ENCODE peak calls at places on chromosome 7, in seven cellular contexts. One of them, this sample, is unnamed.

GRCh38 chr7:44382459-44383300 is 57.3 kb upstream of the CAMK2B start:
- DNase-seq in body of pancreas: peak; percentile 6
- DNase-seq in uterus: no peak
- DNase-seq in IMR-90: peak; percentile 43
- DNase-seq in gastrocnemius medialis: no peak
- DNase-seq in psoas muscle: no peak
- DNase-seq in Peyer's patch: no peak
- DNase-seq in this sample: no peak

GRCh38 chr7:116432517-116432916 is 67.0 kb upstream of the CAV2 start:
- DNase-seq in uterus: no peak
- DNase-seq in gastrocnemius medialis: no peak
- DNase-seq in psoas muscle: no peak
- DNase-seq in IMR-90: no peak
- DNase-seq in Peyer's patch: no peak
- DNase-seq in body of pancreas: no peak
- DNase-seq in this sample: no peak

GRCh38 chr7:158816995-158817394 is 12.3 kb downstream of the ESYT2 start:
- DNase-seq in body of pancreas: no peak
- DNase-seq in IMR-90: no peak
- DNase-seq in gastrocnemius medialis: no peak
- DNase-seq in psoas muscle: no peak
- DNase-seq in uterus: no peak
- DNase-seq in Peyer's patch: no peak
- DNase-seq in this sample: peak; percentile 41

GRCh38 chr7:30525409-30525808 is 20.8 kb upstream of the GGCT start:
- DNase-seq in uterus: no peak
- DNase-seq in body of pancreas: no peak
- DNase-seq in IMR-90: no peak
- DNase-seq in psoas muscle: no peak
- DNase-seq in gastrocnemius medialis: no peak
- DNase-seq in Peyer's patch: no peak
- DNase-seq in this sample: no peak

GRCh38 chr7:36309301-36309700 is 80.4 kb upstream of the ANLN start:
- DNase-seq in uterus: no peak
- DNase-seq in gastrocnemius medialis: no peak
- DNase-seq in Peyer's patch: no peak
- DNase-seq in IMR-90: no peak
- DNase-seq in body of pancreas: peak; percentile 6
- DNase-seq in psoas muscle: no peak
- DNase-seq in this sample: no peak

GRCh38 chr7:140723002-140723401 is 26.5 kb downstream of the NDUFB2 start:
- DNase-seq in psoas muscle: no peak
- DNase-seq in IMR-90: no peak
- DNase-seq in body of pancreas: no peak
- DNase-seq in uterus: no peak
- DNase-seq in gastrocnemius medialis: no peak
- DNase-seq in Peyer's patch: peak; percentile 24
- DNase-seq in this sample: peak; percentile 26

GRCh38 chr7:73969991-73970390 is 58.0 kb upstream of the ELN start:
- DNase-seq in body of pancreas: no peak
- DNase-seq in Peyer's patch: no peak
- DNase-seq in uterus: no peak
- DNase-seq in IMR-90: no peak
- DNase-seq in gastrocnemius medialis: no peak
- DNase-seq in psoas muscle: no peak
- DNase-seq in this sample: no peak

GRCh38 chr7:86558680-86559079 is 85.0 kb upstream of the GRM3 start:
- DNase-seq in IMR-90: no peak
- DNase-seq in Peyer's patch: no peak
- DNase-seq in uterus: no peak
- DNase-seq in body of pancreas: no peak
- DNase-seq in psoas muscle: no peak
- DNase-seq in gastrocnemius medialis: no peak
- DNase-seq in this sample: no peak

GRCh38 chr7:121931149-121931922 is 58.4 kb downstream of the PTPRZ1 start:
- DNase-seq in IMR-90: no peak
- DNase-seq in uterus: no peak
- DNase-seq in psoas muscle: no peak
- DNase-seq in gastrocnemius medialis: no peak
- DNase-seq in Peyer's patch: no peak
- DNase-seq in body of pancreas: no peak
- DNase-seq in this sample: no peak

GRCh38 chr7:36589391-36589790 is 134.9 kb downstream of the AOAH start:
- DNase-seq in body of pancreas: no peak
- DNase-seq in gastrocnemius medialis: no peak
- DNase-seq in Peyer's patch: no peak
- DNase-seq in uterus: no peak
- DNase-seq in IMR-90: no peak
- DNase-seq in psoas muscle: no peak
- DNase-seq in this sample: no peak

GRCh38 chr7:34652784-34653183 is 5.2 kb upstream of the NPSR1 start:
- DNase-seq in body of pancreas: no peak
- DNase-seq in IMR-90: no peak
- DNase-seq in uterus: no peak
- DNase-seq in psoas muscle: no peak
- DNase-seq in gastrocnemius medialis: no peak
- DNase-seq in Peyer's patch: no peak
- DNase-seq in this sample: no peak

GRCh38 chr7:100024020-100024619 is 8.7 kb downstream of the ZKSCAN1 start:
- DNase-seq in body of pancreas: no peak
- DNase-seq in gastrocnemius medialis: no peak
- DNase-seq in psoas muscle: no peak
- DNase-seq in IMR-90: no peak
- DNase-seq in Peyer's patch: no peak
- DNase-seq in uterus: no peak
- DNase-seq in this sample: no peak

GRCh38 chr7:157466473-157467261 is 129.9 kb downstream of the DNAJB6 start:
- DNase-seq in IMR-90: no peak
- DNase-seq in psoas muscle: no peak
- DNase-seq in uterus: no peak
- DNase-seq in body of pancreas: no peak
- DNase-seq in Peyer's patch: no peak
- DNase-seq in gastrocnemius medialis: no peak
- DNase-seq in this sample: no peak

GRCh38 chr7:20280475-20281351 is 50.0 kb upstream of the ITGB8 start:
- DNase-seq in body of pancreas: no peak
- DNase-seq in Peyer's patch: no peak
- DNase-seq in gastrocnemius medialis: no peak
- DNase-seq in psoas muscle: no peak
- DNase-seq in uterus: no peak
- DNase-seq in IMR-90: peak; percentile 88
- DNase-seq in this sample: no peak

GRCh38 chr7:124566576-124566975 is 199.0 kb downstream of the GPR37 start:
- DNase-seq in uterus: no peak
- DNase-seq in psoas muscle: no peak
- DNase-seq in IMR-90: peak; percentile 45
- DNase-seq in body of pancreas: no peak
- DNase-seq in Peyer's patch: no peak
- DNase-seq in gastrocnemius medialis: no peak
- DNase-seq in this sample: no peak

GRCh38 chr7:139776486-139777303 is 1.1 kb downstream of the HIPK2 start:
- DNase-seq in psoas muscle: no peak
- DNase-seq in body of pancreas: peak; percentile 45
- DNase-seq in Peyer's patch: peak; percentile 51
- DNase-seq in gastrocnemius medialis: no peak
- DNase-seq in uterus: no peak
- DNase-seq in IMR-90: peak; percentile 54
- DNase-seq in this sample: no peak

GRCh38 chr7:117324940-117325339 is 2.1 kb upstream of the WNT2 start:
- DNase-seq in gastrocnemius medialis: no peak
- DNase-seq in psoas muscle: no peak
- DNase-seq in uterus: no peak
- DNase-seq in IMR-90: no peak
- DNase-seq in body of pancreas: no peak
- DNase-seq in Peyer's patch: no peak
- DNase-seq in this sample: no peak

GRCh38 chr7:137953692-137954470 is 48.0 kb downstream of the CREB3L2 start:
- DNase-seq in psoas muscle: no peak
- DNase-seq in IMR-90: peak; percentile 84
- DNase-seq in uterus: peak; percentile 56
- DNase-seq in Peyer's patch: no peak
- DNase-seq in body of pancreas: no peak
- DNase-seq in gastrocnemius medialis: no peak
- DNase-seq in this sample: no peak

GRCh38 chr7:83629117-83629880 is 19.6 kb downstream of the SEMA3E start:
- DNase-seq in gastrocnemius medialis: no peak
- DNase-seq in uterus: no peak
- DNase-seq in body of pancreas: no peak
- DNase-seq in Peyer's patch: no peak
- DNase-seq in IMR-90: no peak
- DNase-seq in psoas muscle: no peak
- DNase-seq in this sample: no peak

DNA sequence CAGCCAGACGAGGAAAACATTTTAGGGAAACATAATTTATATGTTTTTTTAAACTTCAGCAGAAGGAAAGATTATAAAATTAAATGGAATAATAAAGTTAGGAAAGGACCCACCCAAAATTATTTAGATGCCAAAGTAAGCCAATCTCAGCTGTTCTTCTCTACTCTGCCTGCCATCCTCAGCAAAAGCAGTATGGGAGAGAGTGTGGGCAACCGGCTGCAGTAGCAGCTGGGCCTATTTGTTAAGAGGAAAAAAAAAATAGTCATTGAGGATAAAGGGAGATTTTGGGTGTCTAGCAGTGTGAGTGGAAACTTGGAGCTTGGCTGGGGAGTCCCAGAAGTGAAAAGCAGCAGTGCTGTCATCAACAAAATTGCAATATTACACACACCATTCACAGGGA is 15.4 kb downstream of the SEMA3E start:
- DNase-seq in Peyer's patch: no peak
- DNase-seq in uterus: no peak
- DNase-seq in IMR-90: no peak
- DNase-seq in psoas muscle: no peak
- DNase-seq in body of pancreas: no peak
- DNase-seq in gastrocnemius medialis: no peak
- DNase-seq in this sample: no peak
- H3K36me3 ChIP-seq in Peyer's patch: no peaks in the 10 kb centered on the region
- H3K36me3 ChIP-seq in uterus: no peaks in the 10 kb centered on the region
- H3K36me3 ChIP-seq in IMR-90: no peaks in the 10 kb centered on the region
- H3K36me3 ChIP-seq in psoas muscle: no peaks in the 10 kb centered on the region
- H3K36me3 ChIP-seq in body of pancreas: no peaks in the 10 kb centered on the region
- H3K36me3 ChIP-seq in gastrocnemius medialis: no peaks in the 10 kb centered on the region
- H3K36me3 ChIP-seq in this sample: no peaks in the 10 kb centered on the region

GRCh38 chr7:114820993-114821945 is 100.6 kb upstream of the MDFIC start:
- DNase-seq in psoas muscle: no peak
- DNase-seq in Peyer's patch: no peak
- DNase-seq in uterus: no peak
- DNase-seq in body of pancreas: no peak
- DNase-seq in gastrocnemius medialis: no peak
- DNase-seq in IMR-90: peak; percentile 19
- DNase-seq in this sample: no peak
- H3K27ac ChIP-seq in psoas muscle: no peak overlapping the region
- H3K27ac ChIP-seq in Peyer's patch: no peak overlapping the region
- H3K27ac ChIP-seq in uterus: peak overlapping the region; percentile 65
- H3K27ac ChIP-seq in body of pancreas: no peak overlapping the region
- H3K27ac ChIP-seq in gastrocnemius medialis: no peak overlapping the region
- H3K27ac ChIP-seq in IMR-90: peak overlapping the region; percentile 40
- H3K27ac ChIP-seq in this sample: no peak overlapping the region

GRCh38 chr7:55180821-55181542 is 162.2 kb downstream of the EGFR start:
- DNase-seq in IMR-90: no peak
- DNase-seq in Peyer's patch: no peak
- DNase-seq in uterus: no peak
- DNase-seq in body of pancreas: no peak
- DNase-seq in psoas muscle: no peak
- DNase-seq in gastrocnemius medialis: no peak
- DNase-seq in this sample: no peak
- H3K36me3 ChIP-seq in IMR-90: peaks cover 67% of the 10 kb centered on the region
- H3K36me3 ChIP-seq in Peyer's patch: no peaks in the 10 kb centered on the region
- H3K36me3 ChIP-seq in uterus: no peaks in the 10 kb centered on the region
- H3K36me3 ChIP-seq in body of pancreas: peaks cover 11% of the 10 kb centered on the region
- H3K36me3 ChIP-seq in psoas muscle: peaks cover 50% of the 10 kb centered on the region
- H3K36me3 ChIP-seq in gastrocnemius medialis: peaks cover 15% of the 10 kb centered on the region
- H3K36me3 ChIP-seq in this sample: no peaks in the 10 kb centered on the region

GRCh38 chr7:7417414-7417813 is 118.3 kb downstream of the COL28A1 start:
- DNase-seq in Peyer's patch: no peak
- DNase-seq in body of pancreas: no peak
- DNase-seq in IMR-90: no peak
- DNase-seq in gastrocnemius medialis: no peak
- DNase-seq in uterus: no peak
- DNase-seq in psoas muscle: no peak
- DNase-seq in this sample: no peak
- H3K27ac ChIP-seq in Peyer's patch: no peak overlapping the region
- H3K27ac ChIP-seq in body of pancreas: no peak overlapping the region
- H3K27ac ChIP-seq in IMR-90: no peak overlapping the region
- H3K27ac ChIP-seq in gastrocnemius medialis: no peak overlapping the region
- H3K27ac ChIP-seq in uterus: no peak overlapping the region
- H3K27ac ChIP-seq in psoas muscle: no peak overlapping the region
- H3K27ac ChIP-seq in this sample: no peak overlapping the region

GRCh38 chr7:26192485-26193087 is 8.0 kb downstream of the HNRNPA2B1 start:
- DNase-seq in IMR-90: no peak
- DNase-seq in Peyer's patch: no peak
- DNase-seq in gastrocnemius medialis: no peak
- DNase-seq in psoas muscle: no peak
- DNase-seq in body of pancreas: no peak
- DNase-seq in uterus: no peak
- DNase-seq in this sample: no peak
- H3K36me3 ChIP-seq in IMR-90: peaks cover 60% of the 10 kb centered on the region
- H3K36me3 ChIP-seq in Peyer's patch: peaks cover 7% of the 10 kb centered on the region
- H3K36me3 ChIP-seq in gastrocnemius medialis: peaks cover 100% of the 10 kb centered on the region
- H3K36me3 ChIP-seq in psoas muscle: peaks cover 100% of the 10 kb centered on the region
- H3K36me3 ChIP-seq in body of pancreas: peaks cover 69% of the 10 kb centered on the region
- H3K36me3 ChIP-seq in uterus: no peaks in the 10 kb centered on the region
- H3K36me3 ChIP-seq in this sample: peaks cover 75% of the 10 kb centered on the region

GRCh38 chr7:127887631-127888030 is 143.6 kb downstream of the LRRC4 start:
- DNase-seq in IMR-90: no peak
- DNase-seq in uterus: no peak
- DNase-seq in body of pancreas: no peak
- DNase-seq in Peyer's patch: no peak
- DNase-seq in psoas muscle: no peak
- DNase-seq in gastrocnemius medialis: no peak
- DNase-seq in this sample: no peak
- H3K27ac ChIP-seq in IMR-90: no peak overlapping the region
- H3K27ac ChIP-seq in uterus: no peak overlapping the region
- H3K27ac ChIP-seq in body of pancreas: no peak overlapping the region
- H3K27ac ChIP-seq in Peyer's patch: no peak overlapping the region
- H3K27ac ChIP-seq in psoas muscle: no peak overlapping the region
- H3K27ac ChIP-seq in gastrocnemius medialis: no peak overlapping the region
- H3K27ac ChIP-seq in this sample: no peak overlapping the region